ENCODE peak calls at places on chromosomes 3 and 15, in six cellular contexts. One of them, this sample, is unnamed.

GRCh38 chr3:107630779-107631178 is 108.0 kb downstream of the BBX start:
- DNase-seq in mesothelial cell of epicardium: no peak
- DNase-seq in ACHN: no peak
- DNase-seq in stimulated activated naive CD4-positive, alpha-beta T cell treated with Interleukin-2 at 50 U/mL for 16 hours: no peak
- DNase-seq in anterior cingulate cortex: no peak
- DNase-seq in activated T-helper 9 cell treated with anti-CD3 and anti-CD28 coated beads, Interleukin-2, amount 50 U/mL, for 16 hours: no peak
- DNase-seq in this sample: no peak

GRCh38 chr15:43912991-43913927 is 86.5 kb downstream of the WDR76 start:
- DNase-seq in mesothelial cell of epicardium: no peak
- DNase-seq in ACHN: peak
- DNase-seq in stimulated activated naive CD4-positive, alpha-beta T cell treated with Interleukin-2 at 50 U/mL for 16 hours: no peak
- DNase-seq in anterior cingulate cortex: no peak
- DNase-seq in activated T-helper 9 cell treated with anti-CD3 and anti-CD28 coated beads, Interleukin-2, amount 50 U/mL, for 16 hours: no peak
- DNase-seq in this sample: peak

GRCh38 chr3:123757281-123757940 is 126.7 kb downstream of the MYLK start:
- DNase-seq in mesothelial cell of epicardium: no peak
- DNase-seq in ACHN: peak
- DNase-seq in stimulated activated naive CD4-positive, alpha-beta T cell treated with Interleukin-2 at 50 U/mL for 16 hours: no peak
- DNase-seq in anterior cingulate cortex: peak
- DNase-seq in activated T-helper 9 cell treated with anti-CD3 and anti-CD28 coated beads, Interleukin-2, amount 50 U/mL, for 16 hours: no peak
- DNase-seq in this sample: peak

GRCh38 chr3:195106418-195106906 is 164.5 kb downstream of the XXYLT1 start:
- DNase-seq in mesothelial cell of epicardium: peak
- DNase-seq in ACHN: peak
- DNase-seq in stimulated activated naive CD4-positive, alpha-beta T cell treated with Interleukin-2 at 50 U/mL for 16 hours: peak
- DNase-seq in anterior cingulate cortex: peak
- DNase-seq in activated T-helper 9 cell treated with anti-CD3 and anti-CD28 coated beads, Interleukin-2, amount 50 U/mL, for 16 hours: peak
- DNase-seq in this sample: peak

GRCh38 chr3:149376728-149377407 is 581 bp downstream of the TM4SF1 start:
- DNase-seq in mesothelial cell of epicardium: no peak
- DNase-seq in ACHN: no peak
- DNase-seq in stimulated activated naive CD4-positive, alpha-beta T cell treated with Interleukin-2 at 50 U/mL for 16 hours: no peak
- DNase-seq in anterior cingulate cortex: no peak
- DNase-seq in activated T-helper 9 cell treated with anti-CD3 and anti-CD28 coated beads, Interleukin-2, amount 50 U/mL, for 16 hours: no peak
- DNase-seq in this sample: no peak

GRCh38 chr15:85429522-85429921 is 49.1 kb downstream of the AKAP13 start:
- DNase-seq in mesothelial cell of epicardium: no peak
- DNase-seq in ACHN: no peak
- DNase-seq in stimulated activated naive CD4-positive, alpha-beta T cell treated with Interleukin-2 at 50 U/mL for 16 hours: no peak
- DNase-seq in anterior cingulate cortex: no peak
- DNase-seq in activated T-helper 9 cell treated with anti-CD3 and anti-CD28 coated beads, Interleukin-2, amount 50 U/mL, for 16 hours: no peak
- DNase-seq in this sample: no peak

GRCh38 chr15:87401986-87402385 is 854.6 kb downstream of the NTRK3 start:
- DNase-seq in mesothelial cell of epicardium: no peak
- DNase-seq in ACHN: no peak
- DNase-seq in stimulated activated naive CD4-positive, alpha-beta T cell treated with Interleukin-2 at 50 U/mL for 16 hours: no peak
- DNase-seq in anterior cingulate cortex: no peak
- DNase-seq in activated T-helper 9 cell treated with anti-CD3 and anti-CD28 coated beads, Interleukin-2, amount 50 U/mL, for 16 hours: no peak
- DNase-seq in this sample: no peak

GRCh38 chr3:191282262-191283215 is 46.7 kb upstream of the CCDC50 start:
- DNase-seq in mesothelial cell of epicardium: no peak
- DNase-seq in ACHN: no peak
- DNase-seq in stimulated activated naive CD4-positive, alpha-beta T cell treated with Interleukin-2 at 50 U/mL for 16 hours: no peak
- DNase-seq in anterior cingulate cortex: no peak
- DNase-seq in activated T-helper 9 cell treated with anti-CD3 and anti-CD28 coated beads, Interleukin-2, amount 50 U/mL, for 16 hours: no peak
- DNase-seq in this sample: no peak

GRCh38 chr15:57592426-57592825 is 722 bp downstream of the MYZAP start:
- DNase-seq in mesothelial cell of epicardium: no peak
- DNase-seq in ACHN: no peak
- DNase-seq in stimulated activated naive CD4-positive, alpha-beta T cell treated with Interleukin-2 at 50 U/mL for 16 hours: no peak
- DNase-seq in anterior cingulate cortex: no peak
- DNase-seq in activated T-helper 9 cell treated with anti-CD3 and anti-CD28 coated beads, Interleukin-2, amount 50 U/mL, for 16 hours: no peak
- DNase-seq in this sample: no peak

GRCh38 chr3:52891164-52891563 is 6.2 kb downstream of the STIMATE start:
- DNase-seq in mesothelial cell of epicardium: no peak
- DNase-seq in ACHN: no peak
- DNase-seq in stimulated activated naive CD4-positive, alpha-beta T cell treated with Interleukin-2 at 50 U/mL for 16 hours: peak
- DNase-seq in anterior cingulate cortex: no peak
- DNase-seq in activated T-helper 9 cell treated with anti-CD3 and anti-CD28 coated beads, Interleukin-2, amount 50 U/mL, for 16 hours: peak
- DNase-seq in this sample: no peak

GRCh38 chr3:67215690-67216089 is 217.6 kb downstream of the KBTBD8 start:
- DNase-seq in mesothelial cell of epicardium: no peak
- DNase-seq in ACHN: no peak
- DNase-seq in stimulated activated naive CD4-positive, alpha-beta T cell treated with Interleukin-2 at 50 U/mL for 16 hours: no peak
- DNase-seq in anterior cingulate cortex: no peak
- DNase-seq in activated T-helper 9 cell treated with anti-CD3 and anti-CD28 coated beads, Interleukin-2, amount 50 U/mL, for 16 hours: no peak
- DNase-seq in this sample: no peak

GRCh38 chr3:170178631-170179030 is 2.9 kb downstream of the PHC3 start:
- DNase-seq in mesothelial cell of epicardium: no peak
- DNase-seq in ACHN: no peak
- DNase-seq in stimulated activated naive CD4-positive, alpha-beta T cell treated with Interleukin-2 at 50 U/mL for 16 hours: peak
- DNase-seq in anterior cingulate cortex: no peak
- DNase-seq in activated T-helper 9 cell treated with anti-CD3 and anti-CD28 coated beads, Interleukin-2, amount 50 U/mL, for 16 hours: no peak
- DNase-seq in this sample: no peak

GRCh38 chr3:69718832-69719231 is 20.4 kb upstream of the MITF start:
- DNase-seq in mesothelial cell of epicardium: no peak
- DNase-seq in ACHN: no peak
- DNase-seq in stimulated activated naive CD4-positive, alpha-beta T cell treated with Interleukin-2 at 50 U/mL for 16 hours: no peak
- DNase-seq in anterior cingulate cortex: no peak
- DNase-seq in activated T-helper 9 cell treated with anti-CD3 and anti-CD28 coated beads, Interleukin-2, amount 50 U/mL, for 16 hours: no peak
- DNase-seq in this sample: no peak

GRCh38 chr15:90141646-90142045 is 39.4 kb upstream of the IDH2 start:
- DNase-seq in mesothelial cell of epicardium: no peak
- DNase-seq in ACHN: no peak
- DNase-seq in stimulated activated naive CD4-positive, alpha-beta T cell treated with Interleukin-2 at 50 U/mL for 16 hours: no peak
- DNase-seq in anterior cingulate cortex: no peak
- DNase-seq in activated T-helper 9 cell treated with anti-CD3 and anti-CD28 coated beads, Interleukin-2, amount 50 U/mL, for 16 hours: no peak
- DNase-seq in this sample: no peak

GRCh38 chr3:27990347-27990746 is 251.1 kb upstream of the CMC1 start:
- DNase-seq in mesothelial cell of epicardium: no peak
- DNase-seq in ACHN: no peak
- DNase-seq in stimulated activated naive CD4-positive, alpha-beta T cell treated with Interleukin-2 at 50 U/mL for 16 hours: no peak
- DNase-seq in anterior cingulate cortex: no peak
- DNase-seq in activated T-helper 9 cell treated with anti-CD3 and anti-CD28 coated beads, Interleukin-2, amount 50 U/mL, for 16 hours: no peak
- DNase-seq in this sample: no peak

GRCh38 chr3:80006315-80006714 is 238.5 kb upstream of the ROBO1 start:
- DNase-seq in mesothelial cell of epicardium: no peak
- DNase-seq in ACHN: no peak
- DNase-seq in stimulated activated naive CD4-positive, alpha-beta T cell treated with Interleukin-2 at 50 U/mL for 16 hours: no peak
- DNase-seq in anterior cingulate cortex: no peak
- DNase-seq in activated T-helper 9 cell treated with anti-CD3 and anti-CD28 coated beads, Interleukin-2, amount 50 U/mL, for 16 hours: no peak
- DNase-seq in this sample: no peak

GRCh38 chr3:181838940-181839914 is 127.5 kb downstream of the SOX2 start:
- DNase-seq in mesothelial cell of epicardium: no peak
- DNase-seq in ACHN: no peak
- DNase-seq in stimulated activated naive CD4-positive, alpha-beta T cell treated with Interleukin-2 at 50 U/mL for 16 hours: no peak
- DNase-seq in anterior cingulate cortex: no peak
- DNase-seq in activated T-helper 9 cell treated with anti-CD3 and anti-CD28 coated beads, Interleukin-2, amount 50 U/mL, for 16 hours: no peak
- DNase-seq in this sample: no peak

GRCh38 chr3:155745795-155746550 is 1.1 kb upstream of the PLCH1 start:
- DNase-seq in mesothelial cell of epicardium: no peak
- DNase-seq in ACHN: peak
- DNase-seq in stimulated activated naive CD4-positive, alpha-beta T cell treated with Interleukin-2 at 50 U/mL for 16 hours: no peak
- DNase-seq in anterior cingulate cortex: no peak
- DNase-seq in activated T-helper 9 cell treated with anti-CD3 and anti-CD28 coated beads, Interleukin-2, amount 50 U/mL, for 16 hours: no peak
- DNase-seq in this sample: no peak

GRCh38 chr15:69502470-69503045 is 49.9 kb downstream of the RPLP1 start:
- DNase-seq in mesothelial cell of epicardium: no peak
- DNase-seq in ACHN: no peak
- DNase-seq in stimulated activated naive CD4-positive, alpha-beta T cell treated with Interleukin-2 at 50 U/mL for 16 hours: no peak
- DNase-seq in anterior cingulate cortex: no peak
- DNase-seq in activated T-helper 9 cell treated with anti-CD3 and anti-CD28 coated beads, Interleukin-2, amount 50 U/mL, for 16 hours: no peak
- DNase-seq in this sample: no peak

GRCh38 chr3:72255736-72256559 is 471.0 kb upstream of the PROK2 start:
- DNase-seq in mesothelial cell of epicardium: no peak
- DNase-seq in ACHN: no peak
- DNase-seq in stimulated activated naive CD4-positive, alpha-beta T cell treated with Interleukin-2 at 50 U/mL for 16 hours: no peak
- DNase-seq in anterior cingulate cortex: no peak
- DNase-seq in activated T-helper 9 cell treated with anti-CD3 and anti-CD28 coated beads, Interleukin-2, amount 50 U/mL, for 16 hours: no peak
- DNase-seq in this sample: peak

GRCh38 chr15:63945838-63946298 is 100.4 kb downstream of the DAPK2 start:
- DNase-seq in mesothelial cell of epicardium: no peak
- DNase-seq in ACHN: no peak
- DNase-seq in stimulated activated naive CD4-positive, alpha-beta T cell treated with Interleukin-2 at 50 U/mL for 16 hours: no peak
- DNase-seq in anterior cingulate cortex: no peak
- DNase-seq in activated T-helper 9 cell treated with anti-CD3 and anti-CD28 coated beads, Interleukin-2, amount 50 U/mL, for 16 hours: no peak
- DNase-seq in this sample: no peak

GRCh38 chr3:73255609-73256029 is 194.2 kb downstream of the EBLN2 start:
- DNase-seq in mesothelial cell of epicardium: peak
- DNase-seq in ACHN: no peak
- DNase-seq in stimulated activated naive CD4-positive, alpha-beta T cell treated with Interleukin-2 at 50 U/mL for 16 hours: no peak
- DNase-seq in anterior cingulate cortex: no peak
- DNase-seq in activated T-helper 9 cell treated with anti-CD3 and anti-CD28 coated beads, Interleukin-2, amount 50 U/mL, for 16 hours: no peak
- DNase-seq in this sample: no peak

GRCh38 chr3:23270423-23270822 is 67.3 kb downstream of the UBE2E2 start:
- DNase-seq in mesothelial cell of epicardium: no peak
- DNase-seq in ACHN: no peak
- DNase-seq in stimulated activated naive CD4-positive, alpha-beta T cell treated with Interleukin-2 at 50 U/mL for 16 hours: no peak
- DNase-seq in anterior cingulate cortex: no peak
- DNase-seq in activated T-helper 9 cell treated with anti-CD3 and anti-CD28 coated beads, Interleukin-2, amount 50 U/mL, for 16 hours: no peak
- DNase-seq in this sample: no peak

GRCh38 chr15:62900071-62900812 is 142.3 kb upstream of the TPM1 start:
- DNase-seq in mesothelial cell of epicardium: no peak
- DNase-seq in ACHN: no peak
- DNase-seq in stimulated activated naive CD4-positive, alpha-beta T cell treated with Interleukin-2 at 50 U/mL for 16 hours: no peak
- DNase-seq in anterior cingulate cortex: no peak
- DNase-seq in activated T-helper 9 cell treated with anti-CD3 and anti-CD28 coated beads, Interleukin-2, amount 50 U/mL, for 16 hours: no peak
- DNase-seq in this sample: no peak

GRCh38 chr3:177300039-177300833 is 103.0 kb upstream of the TBL1XR1 start:
- DNase-seq in mesothelial cell of epicardium: no peak
- DNase-seq in ACHN: peak
- DNase-seq in stimulated activated naive CD4-positive, alpha-beta T cell treated with Interleukin-2 at 50 U/mL for 16 hours: no peak
- DNase-seq in anterior cingulate cortex: no peak
- DNase-seq in activated T-helper 9 cell treated with anti-CD3 and anti-CD28 coated beads, Interleukin-2, amount 50 U/mL, for 16 hours: no peak
- DNase-seq in this sample: no peak

GRCh38 chr3:58010562-58010961 is 2.3 kb downstream of the FLNB start:
- DNase-seq in mesothelial cell of epicardium: no peak
- DNase-seq in ACHN: no peak
- DNase-seq in stimulated activated naive CD4-positive, alpha-beta T cell treated with Interleukin-2 at 50 U/mL for 16 hours: no peak
- DNase-seq in anterior cingulate cortex: no peak
- DNase-seq in activated T-helper 9 cell treated with anti-CD3 and anti-CD28 coated beads, Interleukin-2, amount 50 U/mL, for 16 hours: no peak
- DNase-seq in this sample: no peak

GRCh38 chr3:120214161-120214560 is 70.9 kb downstream of the GPR156 start:
- DNase-seq in mesothelial cell of epicardium: no peak
- DNase-seq in ACHN: no peak
- DNase-seq in stimulated activated naive CD4-positive, alpha-beta T cell treated with Interleukin-2 at 50 U/mL for 16 hours: no peak
- DNase-seq in anterior cingulate cortex: no peak
- DNase-seq in activated T-helper 9 cell treated with anti-CD3 and anti-CD28 coated beads, Interleukin-2, amount 50 U/mL, for 16 hours: no peak
- DNase-seq in this sample: no peak

GRCh38 chr15:63349621-63350020 is 32.0 kb downstream of the CA12 start:
- DNase-seq in mesothelial cell of epicardium: no peak
- DNase-seq in ACHN: no peak
- DNase-seq in stimulated activated naive CD4-positive, alpha-beta T cell treated with Interleukin-2 at 50 U/mL for 16 hours: no peak
- DNase-seq in anterior cingulate cortex: no peak
- DNase-seq in activated T-helper 9 cell treated with anti-CD3 and anti-CD28 coated beads, Interleukin-2, amount 50 U/mL, for 16 hours: no peak
- DNase-seq in this sample: no peak

GRCh38 chr3:157115069-157116006 is 44.6 kb downstream of the CCNL1 start:
- DNase-seq in mesothelial cell of epicardium: no peak
- DNase-seq in ACHN: peak
- DNase-seq in stimulated activated naive CD4-positive, alpha-beta T cell treated with Interleukin-2 at 50 U/mL for 16 hours: no peak
- DNase-seq in anterior cingulate cortex: no peak
- DNase-seq in activated T-helper 9 cell treated with anti-CD3 and anti-CD28 coated beads, Interleukin-2, amount 50 U/mL, for 16 hours: no peak
- DNase-seq in this sample: no peak

GRCh38 chr15:80902298-80902801 is 87.3 kb downstream of the MESD start:
- DNase-seq in mesothelial cell of epicardium: no peak
- DNase-seq in ACHN: no peak
- DNase-seq in stimulated activated naive CD4-positive, alpha-beta T cell treated with Interleukin-2 at 50 U/mL for 16 hours: no peak
- DNase-seq in anterior cingulate cortex: no peak
- DNase-seq in activated T-helper 9 cell treated with anti-CD3 and anti-CD28 coated beads, Interleukin-2, amount 50 U/mL, for 16 hours: no peak
- DNase-seq in this sample: peak

GRCh38 chr3:186825294-186825821 is 17.2 kb upstream of the ADIPOQ start:
- DNase-seq in mesothelial cell of epicardium: no peak
- DNase-seq in ACHN: no peak
- DNase-seq in stimulated activated naive CD4-positive, alpha-beta T cell treated with Interleukin-2 at 50 U/mL for 16 hours: peak
- DNase-seq in anterior cingulate cortex: peak
- DNase-seq in activated T-helper 9 cell treated with anti-CD3 and anti-CD28 coated beads, Interleukin-2, amount 50 U/mL, for 16 hours: no peak
- DNase-seq in this sample: peak

GRCh38 chr15:42999201-42999779 is 78.7 kb upstream of the TTBK2 start:
- DNase-seq in mesothelial cell of epicardium: no peak
- DNase-seq in ACHN: no peak
- DNase-seq in stimulated activated naive CD4-positive, alpha-beta T cell treated with Interleukin-2 at 50 U/mL for 16 hours: no peak
- DNase-seq in anterior cingulate cortex: no peak
- DNase-seq in activated T-helper 9 cell treated with anti-CD3 and anti-CD28 coated beads, Interleukin-2, amount 50 U/mL, for 16 hours: no peak
- DNase-seq in this sample: no peak

GRCh38 chr15:79513916-79514315 is 81.8 kb downstream of the MINAR1 start:
- DNase-seq in mesothelial cell of epicardium: no peak
- DNase-seq in ACHN: no peak
- DNase-seq in stimulated activated naive CD4-positive, alpha-beta T cell treated with Interleukin-2 at 50 U/mL for 16 hours: no peak
- DNase-seq in anterior cingulate cortex: no peak
- DNase-seq in activated T-helper 9 cell treated with anti-CD3 and anti-CD28 coated beads, Interleukin-2, amount 50 U/mL, for 16 hours: no peak
- DNase-seq in this sample: no peak

GRCh38 chr3:133663569-133664313 is 2.0 kb upstream of the TOPBP1 start:
- DNase-seq in mesothelial cell of epicardium: no peak
- DNase-seq in ACHN: peak
- DNase-seq in stimulated activated naive CD4-positive, alpha-beta T cell treated with Interleukin-2 at 50 U/mL for 16 hours: no peak
- DNase-seq in anterior cingulate cortex: no peak
- DNase-seq in activated T-helper 9 cell treated with anti-CD3 and anti-CD28 coated beads, Interleukin-2, amount 50 U/mL, for 16 hours: no peak
- DNase-seq in this sample: no peak

GRCh38 chr3:63937661-63938651 is 25.8 kb upstream of the SCAANT1 start:
- DNase-seq in mesothelial cell of epicardium: no peak
- DNase-seq in ACHN: no peak
- DNase-seq in stimulated activated naive CD4-positive, alpha-beta T cell treated with Interleukin-2 at 50 U/mL for 16 hours: no peak
- DNase-seq in anterior cingulate cortex: no peak
- DNase-seq in activated T-helper 9 cell treated with anti-CD3 and anti-CD28 coated beads, Interleukin-2, amount 50 U/mL, for 16 hours: no peak
- DNase-seq in this sample: no peak

GRCh38 chr15:63381301-63382192 is at the start of gene CA12:
- DNase-seq in mesothelial cell of epicardium: peak
- DNase-seq in ACHN: peak
- DNase-seq in stimulated activated naive CD4-positive, alpha-beta T cell treated with Interleukin-2 at 50 U/mL for 16 hours: no peak
- DNase-seq in anterior cingulate cortex: no peak
- DNase-seq in activated T-helper 9 cell treated with anti-CD3 and anti-CD28 coated beads, Interleukin-2, amount 50 U/mL, for 16 hours: no peak
- DNase-seq in this sample: no peak

GRCh38 chr3:46700772-46701171 is 420 bp upstream of the TMIE start:
- DNase-seq in mesothelial cell of epicardium: no peak
- DNase-seq in ACHN: peak
- DNase-seq in stimulated activated naive CD4-positive, alpha-beta T cell treated with Interleukin-2 at 50 U/mL for 16 hours: no peak
- DNase-seq in anterior cingulate cortex: peak
- DNase-seq in activated T-helper 9 cell treated with anti-CD3 and anti-CD28 coated beads, Interleukin-2, amount 50 U/mL, for 16 hours: no peak
- DNase-seq in this sample: no peak

GRCh38 chr3:146148468-146148931 is 12.5 kb downstream of the PLOD2 start:
- DNase-seq in mesothelial cell of epicardium: no peak
- DNase-seq in ACHN: peak
- DNase-seq in stimulated activated naive CD4-positive, alpha-beta T cell treated with Interleukin-2 at 50 U/mL for 16 hours: no peak
- DNase-seq in anterior cingulate cortex: no peak
- DNase-seq in activated T-helper 9 cell treated with anti-CD3 and anti-CD28 coated beads, Interleukin-2, amount 50 U/mL, for 16 hours: no peak
- DNase-seq in this sample: no peak

GRCh38 chr3:187288176-187288893 is 3.2 kb downstream of the MASP1 start:
- DNase-seq in mesothelial cell of epicardium: no peak
- DNase-seq in ACHN: no peak
- DNase-seq in stimulated activated naive CD4-positive, alpha-beta T cell treated with Interleukin-2 at 50 U/mL for 16 hours: no peak
- DNase-seq in anterior cingulate cortex: no peak
- DNase-seq in activated T-helper 9 cell treated with anti-CD3 and anti-CD28 coated beads, Interleukin-2, amount 50 U/mL, for 16 hours: no peak
- DNase-seq in this sample: no peak

This sample was measured in amygdala.